ENCODE peak calls at places on chromosome 6, in four cellular contexts. C is pancreas, G is lung, N is stomach. X is an unnamed sample.

GRCh38 chr6:144582939-144583613 is 297.9 kb downstream of the UTRN start:
- DNase-seq in N (peak; percentile 31), G (peak; percentile 33), C (peak; percentile 58), X (peak; percentile 61)

GRCh38 chr6:138052783-138053182 is 54.4 kb downstream of the PERP start:
- DNase-seq in N (no peak), C (no peak), G (no peak), X (no peak)

GRCh38 chr6:168303982-168304751 is 15.4 kb downstream of the DACT2 start:
- DNase-seq in G (no peak), N (no peak), C (no peak), X (no peak)

GRCh38 chr6:45474376-45474775 is 96.6 kb upstream of the SUPT3H start:
- DNase-seq in N (no peak), G (no peak), C (no peak), X (no peak)

GRCh38 chr6:136979206-136979605 is 57.1 kb downstream of the SLC35D3 start:
- DNase-seq in G (no peak), C (no peak), N (no peak), X (no peak)

GRCh38 chr6:143111443-143111842 is 50.8 kb downstream of the AIG1 start:
- DNase-seq in G (no peak), C (no peak), N (no peak), X (no peak)

GRCh38 chr6:151059612-151060095 is 180.1 kb upstream of the AKAP12 start:
- DNase-seq in G (no peak), C (no peak), N (no peak), X (no peak)

GRCh38 chr6:166541366-166541765 is 45.1 kb downstream of the RAMACL start:
- DNase-seq in N (no peak), C (no peak), G (no peak), X (no peak)

GRCh38 chr6:104109806-104110205 is 749.9 kb downstream of the HACE1 start:
- DNase-seq in G (no peak), C (no peak), N (no peak), X (no peak)

GRCh38 chr6:2502096-2502997 is 248.4 kb downstream of the MYLK4 start:
- DNase-seq in G (no peak), N (no peak), C (no peak), X (no peak)

GRCh38 chr6:107823047-107823557 is 1.0 kb downstream of the SCML4 start:
- DNase-seq in N (no peak), C (no peak), G (no peak), X (peak; percentile 58)

GRCh38 chr6:37287519-37288157 is 29.7 kb upstream of the TMEM217 start:
- DNase-seq in C (no peak), G (no peak), N (no peak), X (no peak)

GRCh38 chr6:32529697-32530429 is at the start of gene HLA-DRB5:
- DNase-seq in G (peak; percentile 39), N (peak; percentile 34), C (peak; percentile 39), X (peak; percentile 28)

GRCh38 chr6:158607411-158608170 is 37.0 kb downstream of the DYNLT1 start:
- DNase-seq in C (no peak), G (no peak), N (no peak), X (no peak)

GRCh38 chr6:158608221-158608620 is 36.3 kb downstream of the DYNLT1 start:
- DNase-seq in C (no peak), N (no peak), G (no peak), X (no peak)

GRCh38 chr6:158605266-158605878 is 39.2 kb downstream of the DYNLT1 start:
- DNase-seq in G (peak; percentile 50), N (peak; percentile 61), C (no peak), X (peak; percentile 76)

GRCh38 chr6:158609455-158610155 is 34.9 kb downstream of the DYNLT1 start:
- DNase-seq in G (no peak), N (no peak), C (no peak), X (no peak)

GRCh38 chr6:158606935-158607334 is 37.6 kb downstream of the DYNLT1 start:
- DNase-seq in N (no peak), C (no peak), G (no peak), X (no peak)
- H3K27ac ChIP-seq in N (no peak overlapping the region), C (no peak overlapping the region), G (no peak overlapping the region), X (no peak overlapping the region)

GRCh38 chr6:6004147-6004995 is 2.4 kb downstream of the NRN1 start:
- DNase-seq in C (no peak), N (no peak), G (no peak), X (no peak)
- H3K4me1 ChIP-seq in C (no peaks in the 10 kb centered on the region), N (peaks cover 72% of the 10 kb centered on the region), G (no peaks in the 10 kb centered on the region), X (peaks cover 2% of the 10 kb centered on the region)

GRCh38 chr6:20024316-20024673 is 187.1 kb downstream of the ID4 start:
- DNase-seq in C (no peak), N (no peak), G (no peak), X (no peak)
- H3K4me3 ChIP-seq in C (no peak overlapping the region), N (no peak overlapping the region), G (no peak overlapping the region), X (no peak overlapping the region)

GRCh38 chr6:139539852-139540251 is 165.4 kb upstream of the CITED2 start:
- DNase-seq in N (peak; percentile 50), C (no peak), G (peak; percentile 65), X (no peak)
- H3K27ac ChIP-seq in N (peak overlapping the region; percentile 78), C (peak overlapping the region; percentile 38), G (no peak overlapping the region), X (peak overlapping the region; percentile 35)

DNA sequence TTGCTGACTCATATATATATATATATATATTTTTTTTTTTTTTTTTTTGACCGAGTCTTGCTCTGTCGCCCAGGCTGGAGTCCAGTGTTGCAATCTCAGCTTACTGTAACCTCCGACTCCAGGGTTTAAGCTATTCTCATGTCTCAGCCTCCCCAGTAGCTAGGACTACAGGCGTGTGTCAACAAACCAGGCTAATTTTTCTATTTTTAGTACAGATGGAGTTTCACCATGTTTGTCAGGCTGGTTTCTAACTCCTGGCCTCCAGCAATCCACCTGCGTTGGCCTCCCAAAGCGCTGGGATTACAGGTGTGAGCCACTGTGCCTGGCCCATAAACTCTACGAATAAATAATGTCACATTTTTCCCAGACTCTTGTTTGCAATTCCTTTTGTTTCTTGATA is 4.8 kb downstream of the LRP11 start:
- DNase-seq in C (no peak), N (no peak), G (no peak), X (no peak)
- H3K4me1 ChIP-seq in C (no peaks in the 10 kb centered on the region), N (peaks cover 77% of the 10 kb centered on the region), G (peaks cover 2% of the 10 kb centered on the region), X (peaks cover 9% of the 10 kb centered on the region)

GRCh38 chr6:41025966-41026365 is 13.1 kb downstream of the UNC5CL start:
- DNase-seq in G (no peak), C (no peak), N (no peak), X (no peak)

GRCh38 chr6:41027799-41028617 is 11.0 kb downstream of the UNC5CL start:
- DNase-seq in C (peak; percentile 99), G (peak; percentile 82), N (peak; percentile 92), X (peak; percentile 46)

GRCh38 chr6:41023114-41023513 is 15.9 kb downstream of the UNC5CL start:
- DNase-seq in C (no peak), N (no peak), G (no peak), X (no peak)

GRCh38 chr6:41028618-41029486 is 10.2 kb downstream of the UNC5CL start:
- DNase-seq in G (no peak), N (no peak), C (no peak), X (no peak)

DNA sequence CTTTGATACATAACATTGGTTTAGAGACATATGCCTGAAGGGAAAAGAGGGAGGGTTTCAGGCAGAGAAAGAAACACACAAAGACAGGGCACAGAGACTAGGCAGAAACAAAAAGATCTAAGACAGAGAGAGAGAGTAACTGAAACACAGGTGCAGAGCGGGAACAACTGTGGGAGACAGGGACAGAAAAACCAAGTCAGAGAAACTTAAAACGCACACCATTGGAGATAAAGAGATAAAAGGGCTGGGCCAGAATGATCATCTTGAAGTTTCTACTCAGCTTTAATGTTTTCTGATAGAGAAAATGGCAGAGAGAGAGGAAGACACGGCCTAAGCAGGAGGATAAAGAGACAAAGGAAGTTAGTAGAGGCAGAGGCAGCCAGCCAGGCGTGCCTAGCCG is 11.8 kb downstream of the UNC5CL start:
- DNase-seq in C (no peak), G (no peak), N (no peak), X (no peak)
- H3K4me3 ChIP-seq in C (peak overlapping the region; percentile 43), G (no peak overlapping the region), N (peak overlapping the region; percentile 46), X (no peak overlapping the region)